ENCODE peak calls at places on chromosomes 16 and 17, in ten cellular contexts. One of them, this sample, is unnamed.
A peak's percentile ranks its signal among the peaks of the same experiment; 100 is the strongest.

GRCh38 chr17:46171939-46172338 is 21.3 kb downstream of the KANSL1 start:
- DNase-seq in hippocampal formation: no peak
- DNase-seq in body of pancreas: no peak
- DNase-seq in mucosa of descending colon: no peak
- DNase-seq in stimulated activated CD4-positive, alpha-beta T cell treated with anti-CD3 and anti-CD28 coated beads, Interleukin-4, amount 100 ng/mL, for 1 hour: no peak
- DNase-seq in anterior cingulate cortex: no peak
- DNase-seq in BJ: no peak
- DNase-seq in ELR: no peak
- DNase-seq in B cell: no peak
- DNase-seq in activated T-cell treated with anti-CD3 and anti-CD28 coated beads for 1 hour: no peak
- DNase-seq in this sample: no peak

GRCh38 chr17:31269597-31269996 is 27.4 kb downstream of the OMG start:
- DNase-seq in hippocampal formation: no peak
- DNase-seq in body of pancreas: no peak
- DNase-seq in mucosa of descending colon: no peak
- DNase-seq in stimulated activated CD4-positive, alpha-beta T cell treated with anti-CD3 and anti-CD28 coated beads, Interleukin-4, amount 100 ng/mL, for 1 hour: no peak
- DNase-seq in anterior cingulate cortex: no peak
- DNase-seq in BJ: peak; percentile 95
- DNase-seq in ELR: peak; percentile 95
- DNase-seq in B cell: no peak
- DNase-seq in activated T-cell treated with anti-CD3 and anti-CD28 coated beads for 1 hour: no peak
- DNase-seq in this sample: no peak

GRCh38 chr17:78974635-78975591 is 4.8 kb downstream of the LGALS3BP start:
- DNase-seq in hippocampal formation: no peak
- DNase-seq in body of pancreas: peak; percentile 77
- DNase-seq in mucosa of descending colon: peak; percentile 74
- DNase-seq in stimulated activated CD4-positive, alpha-beta T cell treated with anti-CD3 and anti-CD28 coated beads, Interleukin-4, amount 100 ng/mL, for 1 hour: no peak
- DNase-seq in anterior cingulate cortex: no peak
- DNase-seq in BJ: peak; percentile 68
- DNase-seq in ELR: peak; percentile 78
- DNase-seq in B cell: no peak
- DNase-seq in activated T-cell treated with anti-CD3 and anti-CD28 coated beads for 1 hour: no peak
- DNase-seq in this sample: no peak

GRCh38 chr17:1252203-1252608 is 18.0 kb upstream of the BHLHA9 start:
- DNase-seq in hippocampal formation: no peak
- DNase-seq in body of pancreas: peak; percentile 43
- DNase-seq in mucosa of descending colon: peak; percentile 31
- DNase-seq in stimulated activated CD4-positive, alpha-beta T cell treated with anti-CD3 and anti-CD28 coated beads, Interleukin-4, amount 100 ng/mL, for 1 hour: no peak
- DNase-seq in anterior cingulate cortex: no peak
- DNase-seq in BJ: no peak
- DNase-seq in ELR: no peak
- DNase-seq in B cell: no peak
- DNase-seq in activated T-cell treated with anti-CD3 and anti-CD28 coated beads for 1 hour: no peak
- DNase-seq in this sample: no peak

GRCh38 chr17:35051183-35051578 is 12.3 kb downstream of the RFFL start:
- DNase-seq in hippocampal formation: peak; percentile 31
- DNase-seq in body of pancreas: no peak
- DNase-seq in mucosa of descending colon: peak; percentile 38
- DNase-seq in stimulated activated CD4-positive, alpha-beta T cell treated with anti-CD3 and anti-CD28 coated beads, Interleukin-4, amount 100 ng/mL, for 1 hour: no peak
- DNase-seq in anterior cingulate cortex: no peak
- DNase-seq in BJ: no peak
- DNase-seq in ELR: no peak
- DNase-seq in B cell: peak; percentile 52
- DNase-seq in activated T-cell treated with anti-CD3 and anti-CD28 coated beads for 1 hour: no peak
- DNase-seq in this sample: peak; percentile 78

GRCh38 chr16:30016555-30017276 is 5.9 kb upstream of the DOC2A start:
- DNase-seq in hippocampal formation: no peak
- DNase-seq in body of pancreas: no peak
- DNase-seq in mucosa of descending colon: no peak
- DNase-seq in stimulated activated CD4-positive, alpha-beta T cell treated with anti-CD3 and anti-CD28 coated beads, Interleukin-4, amount 100 ng/mL, for 1 hour: no peak
- DNase-seq in anterior cingulate cortex: no peak
- DNase-seq in BJ: no peak
- DNase-seq in ELR: no peak
- DNase-seq in B cell: no peak
- DNase-seq in activated T-cell treated with anti-CD3 and anti-CD28 coated beads for 1 hour: no peak
- DNase-seq in this sample: no peak

GRCh38 chr16:48613061-48613957 is 3.3 kb upstream of the N4BP1 start:
- DNase-seq in hippocampal formation: no peak
- DNase-seq in body of pancreas: no peak
- DNase-seq in mucosa of descending colon: peak; percentile 65
- DNase-seq in stimulated activated CD4-positive, alpha-beta T cell treated with anti-CD3 and anti-CD28 coated beads, Interleukin-4, amount 100 ng/mL, for 1 hour: peak; percentile 41
- DNase-seq in anterior cingulate cortex: no peak
- DNase-seq in BJ: no peak
- DNase-seq in ELR: peak; percentile 22
- DNase-seq in B cell: no peak
- DNase-seq in activated T-cell treated with anti-CD3 and anti-CD28 coated beads for 1 hour: no peak
- DNase-seq in this sample: peak; percentile 58

GRCh38 chr17:82887255-82888164 is 47.7 kb upstream of the ZNF750 start:
- DNase-seq in hippocampal formation: no peak
- DNase-seq in body of pancreas: no peak
- DNase-seq in mucosa of descending colon: no peak
- DNase-seq in stimulated activated CD4-positive, alpha-beta T cell treated with anti-CD3 and anti-CD28 coated beads, Interleukin-4, amount 100 ng/mL, for 1 hour: no peak
- DNase-seq in anterior cingulate cortex: no peak
- DNase-seq in BJ: no peak
- DNase-seq in ELR: peak; percentile 16
- DNase-seq in B cell: peak; percentile 58
- DNase-seq in activated T-cell treated with anti-CD3 and anti-CD28 coated beads for 1 hour: no peak
- DNase-seq in this sample: no peak

GRCh38 chr16:88922826-88923410 is 54.1 kb downstream of the CBFA2T3 start:
- DNase-seq in hippocampal formation: no peak
- DNase-seq in body of pancreas: no peak
- DNase-seq in mucosa of descending colon: no peak
- DNase-seq in stimulated activated CD4-positive, alpha-beta T cell treated with anti-CD3 and anti-CD28 coated beads, Interleukin-4, amount 100 ng/mL, for 1 hour: no peak
- DNase-seq in anterior cingulate cortex: no peak
- DNase-seq in BJ: no peak
- DNase-seq in ELR: no peak
- DNase-seq in B cell: no peak
- DNase-seq in activated T-cell treated with anti-CD3 and anti-CD28 coated beads for 1 hour: no peak
- DNase-seq in this sample: no peak

GRCh38 chr16:75361936-75362335 is 71.4 kb downstream of the CFDP1 start:
- DNase-seq in hippocampal formation: no peak
- DNase-seq in body of pancreas: no peak
- DNase-seq in mucosa of descending colon: no peak
- DNase-seq in stimulated activated CD4-positive, alpha-beta T cell treated with anti-CD3 and anti-CD28 coated beads, Interleukin-4, amount 100 ng/mL, for 1 hour: no peak
- DNase-seq in anterior cingulate cortex: no peak
- DNase-seq in BJ: no peak
- DNase-seq in ELR: no peak
- DNase-seq in B cell: no peak
- DNase-seq in activated T-cell treated with anti-CD3 and anti-CD28 coated beads for 1 hour: no peak
- DNase-seq in this sample: no peak

GRCh38 chr17:78412403-78412802 is 34.0 kb downstream of the PGS1 start:
- DNase-seq in hippocampal formation: no peak
- DNase-seq in body of pancreas: no peak
- DNase-seq in mucosa of descending colon: peak; percentile 28
- DNase-seq in stimulated activated CD4-positive, alpha-beta T cell treated with anti-CD3 and anti-CD28 coated beads, Interleukin-4, amount 100 ng/mL, for 1 hour: peak; percentile 21
- DNase-seq in anterior cingulate cortex: no peak
- DNase-seq in BJ: no peak
- DNase-seq in ELR: peak; percentile 61
- DNase-seq in B cell: no peak
- DNase-seq in activated T-cell treated with anti-CD3 and anti-CD28 coated beads for 1 hour: no peak
- DNase-seq in this sample: no peak

GRCh38 chr17:69818467-69818866 is 256.6 kb upstream of the KCNJ16 start:
- DNase-seq in hippocampal formation: no peak
- DNase-seq in body of pancreas: no peak
- DNase-seq in mucosa of descending colon: no peak
- DNase-seq in stimulated activated CD4-positive, alpha-beta T cell treated with anti-CD3 and anti-CD28 coated beads, Interleukin-4, amount 100 ng/mL, for 1 hour: no peak
- DNase-seq in anterior cingulate cortex: no peak
- DNase-seq in BJ: no peak
- DNase-seq in ELR: no peak
- DNase-seq in B cell: no peak
- DNase-seq in activated T-cell treated with anti-CD3 and anti-CD28 coated beads for 1 hour: no peak
- DNase-seq in this sample: no peak

GRCh38 chr17:79414063-79414462 is 196.8 kb downstream of the RBFOX3 start:
- DNase-seq in hippocampal formation: no peak
- DNase-seq in body of pancreas: no peak
- DNase-seq in mucosa of descending colon: no peak
- DNase-seq in stimulated activated CD4-positive, alpha-beta T cell treated with anti-CD3 and anti-CD28 coated beads, Interleukin-4, amount 100 ng/mL, for 1 hour: no peak
- DNase-seq in anterior cingulate cortex: no peak
- DNase-seq in BJ: no peak
- DNase-seq in ELR: no peak
- DNase-seq in B cell: no peak
- DNase-seq in activated T-cell treated with anti-CD3 and anti-CD28 coated beads for 1 hour: no peak
- DNase-seq in this sample: no peak

GRCh38 chr16:84069540-84069939 is 26.9 kb upstream of the SLC38A8 start:
- DNase-seq in hippocampal formation: no peak
- DNase-seq in body of pancreas: no peak
- DNase-seq in mucosa of descending colon: no peak
- DNase-seq in stimulated activated CD4-positive, alpha-beta T cell treated with anti-CD3 and anti-CD28 coated beads, Interleukin-4, amount 100 ng/mL, for 1 hour: no peak
- DNase-seq in anterior cingulate cortex: no peak
- DNase-seq in BJ: no peak
- DNase-seq in ELR: no peak
- DNase-seq in B cell: no peak
- DNase-seq in activated T-cell treated with anti-CD3 and anti-CD28 coated beads for 1 hour: no peak
- DNase-seq in this sample: peak; percentile 24

GRCh38 chr16:49312389-49312990 is 30.9 kb upstream of the CBLN1 start:
- DNase-seq in hippocampal formation: no peak
- DNase-seq in body of pancreas: no peak
- DNase-seq in mucosa of descending colon: no peak
- DNase-seq in stimulated activated CD4-positive, alpha-beta T cell treated with anti-CD3 and anti-CD28 coated beads, Interleukin-4, amount 100 ng/mL, for 1 hour: no peak
- DNase-seq in anterior cingulate cortex: no peak
- DNase-seq in BJ: no peak
- DNase-seq in ELR: no peak
- DNase-seq in B cell: no peak
- DNase-seq in activated T-cell treated with anti-CD3 and anti-CD28 coated beads for 1 hour: no peak
- DNase-seq in this sample: no peak

GRCh38 chr16:53159781-53160436 is 105.1 kb downstream of the CHD9 start:
- DNase-seq in hippocampal formation: peak; percentile 11
- DNase-seq in body of pancreas: no peak
- DNase-seq in mucosa of descending colon: peak; percentile 60
- DNase-seq in stimulated activated CD4-positive, alpha-beta T cell treated with anti-CD3 and anti-CD28 coated beads, Interleukin-4, amount 100 ng/mL, for 1 hour: no peak
- DNase-seq in anterior cingulate cortex: no peak
- DNase-seq in BJ: no peak
- DNase-seq in ELR: peak; percentile 69
- DNase-seq in B cell: peak; percentile 48
- DNase-seq in activated T-cell treated with anti-CD3 and anti-CD28 coated beads for 1 hour: no peak
- DNase-seq in this sample: peak; percentile 58

GRCh38 chr17:16106161-16106891 is 106.7 kb downstream of the TTC19 start:
- DNase-seq in hippocampal formation: peak; percentile 89
- DNase-seq in body of pancreas: no peak
- DNase-seq in mucosa of descending colon: peak; percentile 17
- DNase-seq in stimulated activated CD4-positive, alpha-beta T cell treated with anti-CD3 and anti-CD28 coated beads, Interleukin-4, amount 100 ng/mL, for 1 hour: no peak
- DNase-seq in anterior cingulate cortex: no peak
- DNase-seq in BJ: no peak
- DNase-seq in ELR: no peak
- DNase-seq in B cell: no peak
- DNase-seq in activated T-cell treated with anti-CD3 and anti-CD28 coated beads for 1 hour: no peak
- DNase-seq in this sample: no peak